ENCODE peak calls at places on chromosomes 5 and 9, in eight cellular contexts. W is Right ventricle myocardium inferior; I is BJ; C is CD8-positive, alpha-beta T cell; Z is progenitor cell of endocrine pancreas; H is GM23248; S is NCI-H1417; A is Daoy. P is an unnamed sample.

GRCh38 chr5:151477106-151477505 is 29.7 kb downstream of the SLC36A1 start:
- DNase-seq in W (no peak), H (peak), I (no peak), Z (no peak), C (no peak), A (no peak), S (no peak), P (no peak)

GRCh38 chr5:174903333-174903732 is 179.0 kb downstream of the MSX2 start:
- DNase-seq in Z (no peak), S (no peak), W (no peak), A (no peak), H (no peak), I (no peak), C (no peak), P (no peak)

GRCh38 chr9:125894566-125894965 is 147.4 kb downstream of the PBX3 start:
- DNase-seq in I (no peak), H (no peak), A (no peak), W (no peak), Z (no peak), C (no peak), S (peak), P (no peak)

GRCh38 chr5:176629853-176630680 is at the start of the genes EIF4E1B and SNCB:
- DNase-seq in W (no peak), H (peak), I (no peak), S (peak), C (no peak), A (peak), Z (peak), P (peak)

GRCh38 chr9:127876764-127877562 is 512 bp downstream of the AK1 start:
- DNase-seq in A (no peak), W (no peak), C (no peak), S (peak), Z (no peak), I (no peak), H (peak), P (no peak)

GRCh38 chr5:108196276-108196675 is 185.6 kb downstream of the FBXL17 start:
- DNase-seq in C (no peak), I (no peak), S (peak), A (no peak), H (peak), Z (no peak), W (no peak), P (no peak)

GRCh38 chr5:72244862-72245371 is 75.1 kb downstream of the MRPS27 start:
- DNase-seq in H (peak), S (peak), I (no peak), Z (no peak), A (peak), C (no peak), W (no peak), P (peak)

GRCh38 chr5:66891184-66891925 is 295.2 kb downstream of the MAST4 start:
- DNase-seq in A (no peak), S (no peak), W (no peak), I (no peak), C (no peak), Z (no peak), H (peak), P (no peak)

GRCh38 chr9:97900103-97900737 is 22.1 kb downstream of the TRMO start:
- DNase-seq in H (peak), I (no peak), Z (no peak), S (no peak), A (no peak), W (no peak), C (no peak), P (no peak)

GRCh38 chr5:42595597-42595996 is 161.0 kb upstream of the CCDC152 start:
- DNase-seq in S (peak), A (no peak), I (no peak), W (no peak), H (no peak), Z (no peak), C (no peak), P (no peak)

GRCh38 chr9:7206221-7206758 is 448.5 kb downstream of the KDM4C start:
- DNase-seq in A (no peak), W (no peak), C (no peak), H (no peak), S (no peak), I (no peak), Z (no peak), P (no peak)

GRCh38 chr5:395156-395920 is 47.6 kb upstream of the EXOC3 start:
- DNase-seq in C (no peak), A (peak), W (peak), S (no peak), I (peak), H (peak), Z (no peak), P (no peak)

GRCh38 chr9:101639785-101640437 is 45.1 kb upstream of the PPP3R2 start:
- DNase-seq in Z (no peak), W (no peak), I (no peak), C (no peak), H (no peak), S (no peak), A (peak), P (no peak)

GRCh38 chr9:114592356-114592755 is 4.8 kb downstream of the ATP6V1G1 start:
- DNase-seq in S (no peak), W (no peak), C (peak), I (no peak), H (peak), A (no peak), Z (no peak), P (peak)

GRCh38 chr9:89579741-89580395 is 24.9 kb upstream of the GADD45G start:
- DNase-seq in W (peak), I (no peak), S (no peak), Z (no peak), C (no peak), A (peak), H (no peak), P (no peak)

GRCh38 chr9:93091453-93092081 is 4.5 kb upstream of the CARD19 start:
- DNase-seq in C (peak), I (no peak), W (no peak), S (no peak), Z (no peak), A (peak), H (peak), P (no peak)

GRCh38 chr5:143238620-143239019 is 164.9 kb downstream of the NR3C1 start:
- DNase-seq in H (no peak), I (no peak), W (no peak), S (no peak), C (no peak), A (no peak), Z (no peak), P (no peak)

P was measured in MM.1S.